ENCODE peak calls at places on chromosomes 7 and 10, in seven cellular contexts. One of them, this sample, is unnamed.

GRCh38 chr7:40673285-40673684 is 538.5 kb downstream of the SUGCT start:
- DNase-seq in SW 1271: no peak
- DNase-seq in CD8-positive, alpha-beta memory T cell: no peak
- DNase-seq in brain microvascular endothelial cell: peak; percentile 53
- DNase-seq in H4: peak; percentile 80
- DNase-seq in right atrium auricular region: no peak
- DNase-seq in Kasumi-1: peak; percentile 62
- DNase-seq in this sample: no peak

GRCh38 chr7:127208351-127208750 is 44.4 kb downstream of the GRM8 start:
- DNase-seq in H4: no peak
- DNase-seq in CD8-positive, alpha-beta memory T cell: no peak
- DNase-seq in Kasumi-1: no peak
- DNase-seq in brain microvascular endothelial cell: no peak
- DNase-seq in SW 1271: no peak
- DNase-seq in right atrium auricular region: no peak
- DNase-seq in this sample: no peak

GRCh38 chr10:84539244-84539643 is 210.9 kb downstream of the CCSER2 start:
- DNase-seq in SW 1271: no peak
- DNase-seq in right atrium auricular region: no peak
- DNase-seq in brain microvascular endothelial cell: peak; percentile 16
- DNase-seq in Kasumi-1: no peak
- DNase-seq in H4: no peak
- DNase-seq in CD8-positive, alpha-beta memory T cell: no peak
- DNase-seq in this sample: no peak

GRCh38 chr7:154484406-154484805 is 432.2 kb downstream of the DPP6 start:
- DNase-seq in Kasumi-1: no peak
- DNase-seq in brain microvascular endothelial cell: no peak
- DNase-seq in CD8-positive, alpha-beta memory T cell: no peak
- DNase-seq in right atrium auricular region: no peak
- DNase-seq in H4: no peak
- DNase-seq in SW 1271: no peak
- DNase-seq in this sample: no peak

GRCh38 chr10:131787961-131788360 is 112.8 kb upstream of the PPP2R2D start:
- DNase-seq in Kasumi-1: no peak
- DNase-seq in H4: no peak
- DNase-seq in SW 1271: no peak
- DNase-seq in brain microvascular endothelial cell: no peak
- DNase-seq in right atrium auricular region: no peak
- DNase-seq in CD8-positive, alpha-beta memory T cell: no peak
- DNase-seq in this sample: no peak

GRCh38 chr7:134458341-134458805 is 527 bp downstream of the AKR1B1 start:
- DNase-seq in SW 1271: peak; percentile 4
- DNase-seq in brain microvascular endothelial cell: no peak
- DNase-seq in Kasumi-1: peak; percentile 72
- DNase-seq in CD8-positive, alpha-beta memory T cell: peak; percentile 64
- DNase-seq in H4: peak; percentile 58
- DNase-seq in right atrium auricular region: no peak
- DNase-seq in this sample: peak; percentile 46

GRCh38 chr10:42952358-42952757 is 124.5 kb upstream of the RET start:
- DNase-seq in right atrium auricular region: peak; percentile 53
- DNase-seq in SW 1271: no peak
- DNase-seq in H4: no peak
- DNase-seq in Kasumi-1: no peak
- DNase-seq in brain microvascular endothelial cell: no peak
- DNase-seq in CD8-positive, alpha-beta memory T cell: no peak
- DNase-seq in this sample: no peak

GRCh38 chr10:62492870-62493180 is 118.7 kb downstream of the ZNF365 start:
- DNase-seq in SW 1271: no peak
- DNase-seq in right atrium auricular region: no peak
- DNase-seq in CD8-positive, alpha-beta memory T cell: no peak
- DNase-seq in Kasumi-1: no peak
- DNase-seq in brain microvascular endothelial cell: no peak
- DNase-seq in H4: no peak
- DNase-seq in this sample: no peak

GRCh38 chr7:132805766-132806165 is 229.5 kb upstream of the PLXNA4 start:
- DNase-seq in brain microvascular endothelial cell: no peak
- DNase-seq in CD8-positive, alpha-beta memory T cell: no peak
- DNase-seq in Kasumi-1: no peak
- DNase-seq in SW 1271: no peak
- DNase-seq in H4: no peak
- DNase-seq in right atrium auricular region: no peak
- DNase-seq in this sample: no peak

GRCh38 chr7:2223321-2223720 is 9.4 kb downstream of the MAD1L1 start:
- DNase-seq in Kasumi-1: no peak
- DNase-seq in CD8-positive, alpha-beta memory T cell: no peak
- DNase-seq in SW 1271: no peak
- DNase-seq in H4: no peak
- DNase-seq in right atrium auricular region: no peak
- DNase-seq in brain microvascular endothelial cell: no peak
- DNase-seq in this sample: no peak

GRCh38 chr10:62083868-62084267 is 182.4 kb downstream of the ARID5B start:
- DNase-seq in CD8-positive, alpha-beta memory T cell: no peak
- DNase-seq in right atrium auricular region: peak; percentile 80
- DNase-seq in brain microvascular endothelial cell: peak; percentile 85
- DNase-seq in H4: no peak
- DNase-seq in Kasumi-1: no peak
- DNase-seq in SW 1271: no peak
- DNase-seq in this sample: no peak

GRCh38 chr7:4172883-4173282 is 509.2 kb upstream of the FOXK1 start:
- DNase-seq in H4: no peak
- DNase-seq in right atrium auricular region: no peak
- DNase-seq in SW 1271: no peak
- DNase-seq in CD8-positive, alpha-beta memory T cell: no peak
- DNase-seq in Kasumi-1: no peak
- DNase-seq in brain microvascular endothelial cell: no peak
- DNase-seq in this sample: no peak

GRCh38 chr10:45532501-45532900 is 140.1 kb downstream of the ZFAND4 start:
- DNase-seq in Kasumi-1: peak; percentile 86
- DNase-seq in brain microvascular endothelial cell: no peak
- DNase-seq in CD8-positive, alpha-beta memory T cell: no peak
- DNase-seq in SW 1271: no peak
- DNase-seq in right atrium auricular region: no peak
- DNase-seq in H4: no peak
- DNase-seq in this sample: no peak

GRCh38 chr7:24401628-24402593 is 117.9 kb downstream of the NPY start:
- DNase-seq in CD8-positive, alpha-beta memory T cell: no peak
- DNase-seq in brain microvascular endothelial cell: no peak
- DNase-seq in H4: peak; percentile 70
- DNase-seq in right atrium auricular region: no peak
- DNase-seq in SW 1271: no peak
- DNase-seq in Kasumi-1: peak; percentile 68
- DNase-seq in this sample: no peak

GRCh38 chr7:130490888-130491771 is 755 bp upstream of the MEST start:
- DNase-seq in right atrium auricular region: no peak
- DNase-seq in SW 1271: no peak
- DNase-seq in Kasumi-1: no peak
- DNase-seq in CD8-positive, alpha-beta memory T cell: no peak
- DNase-seq in brain microvascular endothelial cell: peak; percentile 29
- DNase-seq in H4: no peak
- DNase-seq in this sample: no peak